ENCODE peak calls at places on chromosomes 16 and 17, in eight cellular contexts. S is psoas muscle; I is stomach; W is A549; M is ascending aorta; F is left lung; R is aorta; A is CD4-positive, CD25-positive, alpha-beta regulatory T cell. T is an unnamed sample.

GRCh38 chr16:50096791-50097190 is 31.0 kb downstream of the HEATR3 start:
- DNase-seq in S (no peak), I (no peak), W (no peak), M (no peak), F (no peak), R (no peak), A (no peak), T (no peak)

GRCh38 chr16:86901483-86901882 is 323.1 kb downstream of the FOXL1 start:
- DNase-seq in S (no peak), I (no peak), W (peak; percentile 51), M (no peak), F (no peak), R (no peak), A (no peak), T (no peak)

GRCh38 chr17:601462-602303 is 113.0 kb downstream of the VPS53 start:
- DNase-seq in S (no peak), I (no peak), W (no peak), M (no peak), F (no peak), R (no peak), A (no peak), T (no peak)

GRCh38 chr16:17343028-17343427 is 127.7 kb downstream of the XYLT1 start:
- DNase-seq in S (no peak), I (no peak), W (no peak), M (no peak), F (no peak), R (no peak), A (peak; percentile 30), T (no peak)

GRCh38 chr17:74330446-74330845 is 4.4 kb downstream of the KIF19 start:
- DNase-seq in S (no peak), I (no peak), W (no peak), M (no peak), F (no peak), R (no peak), A (no peak), T (no peak)

GRCh38 chr17:44981221-44981968 is 13.3 kb upstream of the C1QL1 start:
- DNase-seq in S (no peak), I (no peak), W (peak; percentile 88), M (no peak), F (no peak), R (no peak), A (no peak), T (no peak)

GRCh38 chr17:57672205-57672632 is 72.9 kb downstream of the CCDC182 start:
- DNase-seq in S (no peak), I (no peak), W (no peak), M (no peak), F (no peak), R (peak; percentile 21), A (no peak), T (no peak)

GRCh38 chr16:84461504-84462295 is 42.8 kb downstream of the MEAK7 start:
- DNase-seq in S (no peak), I (no peak), W (no peak), M (no peak), F (no peak), R (peak; percentile 49), A (no peak), T (peak; percentile 53)

GRCh38 chr17:4249452-4250029 is 14.2 kb downstream of the ANKFY1 start:
- DNase-seq in S (no peak), I (no peak), W (peak; percentile 69), M (no peak), F (no peak), R (no peak), A (peak; percentile 17), T (no peak)

GRCh38 chr17:29149431-29150064 is 30.6 kb downstream of the MYO18A start:
- DNase-seq in S (peak; percentile 69), I (no peak), W (no peak), M (no peak), F (no peak), R (no peak), A (no peak), T (no peak)

GRCh38 chr16:9801651-9802050 is 380.6 kb downstream of the GRIN2A start:
- DNase-seq in S (no peak), I (no peak), W (no peak), M (no peak), F (no peak), R (no peak), A (no peak), T (no peak)

GRCh38 chr17:69828087-69828486 is 246.9 kb upstream of the KCNJ16 start:
- DNase-seq in S (peak; percentile 61), I (peak; percentile 43), W (no peak), M (no peak), F (no peak), R (no peak), A (no peak), T (no peak)
- H3K27ac ChIP-seq in S (peak overlapping the region; percentile 25), I (no peak overlapping the region), W (no peak overlapping the region), M (no peak overlapping the region), F (no peak overlapping the region), R (no peak overlapping the region), A (no peak overlapping the region), T (no peak overlapping the region)

GRCh38 chr17:40000161-40000560 is 15.1 kb upstream of the CSF3 start:
- DNase-seq in S (no peak), I (no peak), W (no peak), M (no peak), F (no peak), R (no peak), A (no peak), T (no peak)
- H3K9me3 ChIP-seq in S (no peaks in the 10 kb centered on the region), I (no peaks in the 10 kb centered on the region), W (no peaks in the 10 kb centered on the region), M (no peaks in the 10 kb centered on the region), F (no peaks in the 10 kb centered on the region), R (no peaks in the 10 kb centered on the region), A (no peaks in the 10 kb centered on the region), T (no peaks in the 10 kb centered on the region)

GRCh38 chr16:13781579-13782338 is 138.2 kb upstream of the ERCC4 start:
- DNase-seq in S (no peak), I (no peak), W (no peak), M (no peak), F (no peak), R (no peak), A (no peak), T (no peak)
- H3K4me1 ChIP-seq in S (no peaks in the 10 kb centered on the region), I (no peaks in the 10 kb centered on the region), W (no peaks in the 10 kb centered on the region), M (no peaks in the 10 kb centered on the region), F (no peaks in the 10 kb centered on the region), R (peaks cover 4% of the 10 kb centered on the region), A (no peaks in the 10 kb centered on the region), T (no peaks in the 10 kb centered on the region)

DNA sequence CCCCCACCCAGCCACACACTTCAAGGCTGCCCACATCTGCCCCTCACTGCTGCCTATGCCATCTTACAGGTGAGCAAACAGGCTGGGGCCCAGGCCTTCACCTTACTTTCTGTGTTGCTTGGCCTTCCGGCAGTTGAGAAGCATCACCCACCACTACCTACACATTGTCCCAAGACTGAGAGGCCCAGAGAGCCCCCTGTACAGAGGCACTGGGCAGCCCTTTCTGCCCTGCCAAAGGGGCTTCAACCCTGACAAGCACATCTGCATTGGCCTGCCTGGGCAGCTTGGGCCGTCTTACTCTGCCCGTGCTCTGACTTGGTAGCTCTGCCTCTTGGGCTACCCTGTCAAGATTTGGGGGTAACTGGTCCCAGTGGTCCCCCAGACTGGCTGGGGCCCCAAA is 1.2 kb downstream of the MIEF2 start:
- DNase-seq in S (no peak), I (no peak), W (no peak), M (no peak), F (no peak), R (no peak), A (no peak), T (no peak)
- H3K27ac ChIP-seq in S (peak overlapping the region; percentile 100), I (peak overlapping the region; percentile 98), W (peak overlapping the region; percentile 84), M (peak overlapping the region; percentile 93), F (peak overlapping the region; percentile 88), R (peak overlapping the region; percentile 72), A (peak overlapping the region; percentile 94), T (peak overlapping the region; percentile 94)

DNA sequence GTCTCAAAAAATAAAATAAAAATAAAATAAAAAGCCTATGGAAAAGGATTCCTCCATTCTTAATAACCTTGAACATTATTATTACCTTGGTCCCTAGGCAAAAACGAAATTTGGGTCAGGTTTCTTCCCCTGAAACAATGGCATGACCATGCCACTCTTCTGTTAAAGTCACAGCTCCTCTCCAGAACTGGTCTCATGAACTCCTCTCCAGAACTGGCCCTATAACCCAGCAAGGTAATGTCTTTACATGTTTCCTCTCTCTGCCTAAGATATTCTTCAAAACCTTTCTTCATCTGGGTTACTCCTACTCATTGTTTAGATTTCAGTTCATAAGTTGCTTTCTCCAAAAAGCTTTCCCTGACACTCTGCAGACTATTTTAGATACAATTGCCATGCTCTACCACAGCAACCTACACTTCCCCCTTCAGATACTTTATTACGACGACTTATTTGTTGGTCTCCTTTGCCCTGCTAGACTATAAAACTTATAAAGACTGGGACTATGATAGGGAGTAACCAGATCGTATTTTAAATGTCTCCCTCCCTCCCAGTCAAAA is 13.5 kb downstream of the TRIM37 start:
- DNase-seq in S (no peak), I (no peak), W (no peak), M (no peak), F (no peak), R (no peak), A (no peak), T (no peak)
- H3K9me3 ChIP-seq in S (peaks cover 5% of the 10 kb centered on the region), I (no peaks in the 10 kb centered on the region), W (peaks cover 6% of the 10 kb centered on the region), M (no peaks in the 10 kb centered on the region), F (no peaks in the 10 kb centered on the region), R (no peaks in the 10 kb centered on the region), A (no peaks in the 10 kb centered on the region), T (no peaks in the 10 kb centered on the region)

GRCh38 chr17:1713878-1714487 is 3.8 kb upstream of the TLCD2 start:
- DNase-seq in S (peak; percentile 62), I (peak; percentile 54), W (peak; percentile 86), M (no peak), F (no peak), R (no peak), A (no peak), T (peak; percentile 63)

GRCh38 chr17:1715803-1716075 is 5.6 kb upstream of the TLCD2 start:
- DNase-seq in S (no peak), I (no peak), W (no peak), M (no peak), F (no peak), R (no peak), A (no peak), T (no peak)

GRCh38 chr17:1716076-1716911 is 6.1 kb upstream of the TLCD2 start:
- DNase-seq in S (peak; percentile 100), I (peak; percentile 100), W (peak; percentile 100), M (peak; percentile 100), F (peak; percentile 100), R (peak; percentile 100), A (peak; percentile 100), T (peak; percentile 100)

GRCh38 chr17:1714488-1714979 is 4.4 kb upstream of the TLCD2 start:
- DNase-seq in S (peak; percentile 99), I (peak; percentile 96), W (peak; percentile 97), M (peak; percentile 91), F (peak; percentile 96), R (peak; percentile 100), A (no peak), T (peak; percentile 99)

GRCh38 chr17:1714980-1715802 is 5.0 kb upstream of the TLCD2 start:
- DNase-seq in S (peak; percentile 99), I (peak; percentile 84), W (peak; percentile 90), M (peak; percentile 79), F (peak; percentile 91), R (peak; percentile 97), A (no peak), T (peak; percentile 96)
- H3K4me1 ChIP-seq in S (peaks cover 55% of the 10 kb centered on the region), I (peaks cover 54% of the 10 kb centered on the region), W (peaks cover 50% of the 10 kb centered on the region), M (peaks cover 16% of the 10 kb centered on the region), F (peaks cover 43% of the 10 kb centered on the region), R (no peaks in the 10 kb centered on the region), A (peaks cover 42% of the 10 kb centered on the region), T (peaks cover 22% of the 10 kb centered on the region)